ENCODE peak calls at places on chromosomes 16 and 17, in six cellular contexts. O is HCT116, G is PC-3, U is pancreas, Z is heart right ventricle, A is A549. W is an unnamed sample.

GRCh38 chr17:8289103-8289397 is 580 bp downstream of the RANGRF start:
- ATAC-seq in O (no peak), G (no peak), U (no peak), Z (no peak), A (no peak), W (no peak)

GRCh38 chr17:38922538-38923291 is 2.7 kb upstream of the LASP1NB start:
- ATAC-seq in O (peak; percentile 55), G (peak; percentile 40), U (peak; percentile 68), Z (peak; percentile 42), A (peak; percentile 63), W (peak; percentile 70)

GRCh38 chr17:39963826-39964225 is 1.0 kb downstream of the GSDMA start:
- ATAC-seq in O (no peak), G (peak; percentile 33), U (no peak), Z (no peak), A (no peak), W (no peak)

GRCh38 chr16:53949716-53950410 is 245.9 kb downstream of the FTO start:
- ATAC-seq in O (no peak), G (no peak), U (no peak), Z (no peak), A (no peak), W (no peak)

GRCh38 chr16:353404-354285 is 1.1 kb upstream of the AXIN1 start:
- ATAC-seq in O (no peak), G (no peak), U (no peak), Z (no peak), A (peak; percentile 35), W (no peak)

GRCh38 chr16:78122774-78123315 is 23.4 kb downstream of the WWOX start:
- ATAC-seq in O (peak; percentile 76), G (peak; percentile 86), U (peak; percentile 93), Z (peak; percentile 72), A (peak; percentile 81), W (peak; percentile 62)

GRCh38 chr16:85004587-85005205 is 6.6 kb downstream of the ZDHHC7 start:
- ATAC-seq in O (peak; percentile 63), G (peak; percentile 77), U (peak; percentile 34), Z (peak; percentile 58), A (peak; percentile 78), W (peak; percentile 64)

GRCh38 chr16:66287416-66287815 is 79.1 kb upstream of the CDH5 start:
- ATAC-seq in O (no peak), G (no peak), U (no peak), Z (no peak), A (no peak), W (no peak)

GRCh38 chr16:30131869-30132475 is 9.0 kb upstream of the MAPK3 start:
- ATAC-seq in O (no peak), G (no peak), U (no peak), Z (no peak), A (no peak), W (no peak)

GRCh38 chr17:50511058-50511457 is 2.8 kb downstream of the MYCBPAP start:
- ATAC-seq in O (peak; percentile 25), G (no peak), U (peak; percentile 19), Z (no peak), A (no peak), W (no peak)

GRCh38 chr17:38674749-38675615 is at the start of gene EPOP:
- ATAC-seq in O (peak; percentile 84), G (peak; percentile 90), U (peak; percentile 91), Z (peak; percentile 90), A (peak; percentile 81), W (peak; percentile 92)

GRCh38 chr16:11587643-11588247 is 1.0 kb upstream of the LITAF start:
- ATAC-seq in O (no peak), G (no peak), U (no peak), Z (no peak), A (no peak), W (no peak)

GRCh38 chr17:18190629-18191028 is 7.0 kb downstream of the ALKBH5 start:
- ATAC-seq in O (no peak), G (no peak), U (no peak), Z (no peak), A (no peak), W (no peak)

GRCh38 chr16:50326835-50327465 is 41.8 kb downstream of the BRD7 start:
- ATAC-seq in O (peak; percentile 81), G (peak; percentile 68), U (peak; percentile 67), Z (peak; percentile 55), A (peak; percentile 75), W (peak; percentile 72)

GRCh38 chr17:69560987-69561441 is 146.5 kb downstream of the MAP2K6 start:
- ATAC-seq in O (no peak), G (peak; percentile 76), U (no peak), Z (peak; percentile 35), A (no peak), W (peak; percentile 63)

GRCh38 chr17:17421346-17422216 is 55.2 kb upstream of the MED9 start:
- ATAC-seq in O (no peak), G (no peak), U (no peak), Z (no peak), A (no peak), W (no peak)

GRCh38 chr16:73064227-73064995 is 16.5 kb upstream of the ZFHX3 start:
- ATAC-seq in O (no peak), G (no peak), U (no peak), Z (peak; percentile 15), A (peak; percentile 22), W (peak; percentile 16)

GRCh38 chr16:4979736-4980660 is 21.9 kb downstream of the SEC14L5 start:
- ATAC-seq in O (no peak), G (no peak), U (no peak), Z (no peak), A (no peak), W (no peak)

GRCh38 chr16:88306860-88307545 is 75.8 kb upstream of the ZNF469 start:
- ATAC-seq in O (no peak), G (no peak), U (peak; percentile 51), Z (no peak), A (no peak), W (no peak)

GRCh38 chr16:9549487-9549886 is 458.0 kb downstream of the HAPSTR1 start:
- ATAC-seq in O (no peak), G (no peak), U (no peak), Z (no peak), A (no peak), W (no peak)

DNA sequence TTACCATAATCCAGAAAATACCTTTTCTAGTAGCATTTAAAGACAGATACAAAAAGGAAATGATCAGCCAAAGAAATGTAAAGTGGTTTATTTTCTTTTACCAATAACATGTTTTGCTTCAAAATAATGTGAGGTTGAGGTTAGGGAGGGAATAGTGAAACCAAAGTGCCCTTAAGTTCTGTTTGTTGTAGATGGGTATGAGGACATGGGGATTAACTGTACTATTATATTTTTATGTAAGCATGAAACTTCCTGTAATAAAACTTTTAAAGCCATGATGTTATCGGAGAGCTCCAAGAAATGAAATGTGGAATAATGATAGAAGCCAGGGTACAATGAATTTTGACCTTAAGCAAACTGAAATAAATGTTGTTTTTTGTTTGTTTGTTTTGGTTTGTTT is 9.9 kb downstream of the C16orf46 start:
- ATAC-seq in O (no peak), G (no peak), U (no peak), Z (no peak), A (no peak), W (no peak)
- H3K27ac ChIP-seq in O (no peak overlapping the region), G (no peak overlapping the region), U (no peak overlapping the region), Z (no peak overlapping the region), A (no peak overlapping the region), W (no peak overlapping the region)

DNA sequence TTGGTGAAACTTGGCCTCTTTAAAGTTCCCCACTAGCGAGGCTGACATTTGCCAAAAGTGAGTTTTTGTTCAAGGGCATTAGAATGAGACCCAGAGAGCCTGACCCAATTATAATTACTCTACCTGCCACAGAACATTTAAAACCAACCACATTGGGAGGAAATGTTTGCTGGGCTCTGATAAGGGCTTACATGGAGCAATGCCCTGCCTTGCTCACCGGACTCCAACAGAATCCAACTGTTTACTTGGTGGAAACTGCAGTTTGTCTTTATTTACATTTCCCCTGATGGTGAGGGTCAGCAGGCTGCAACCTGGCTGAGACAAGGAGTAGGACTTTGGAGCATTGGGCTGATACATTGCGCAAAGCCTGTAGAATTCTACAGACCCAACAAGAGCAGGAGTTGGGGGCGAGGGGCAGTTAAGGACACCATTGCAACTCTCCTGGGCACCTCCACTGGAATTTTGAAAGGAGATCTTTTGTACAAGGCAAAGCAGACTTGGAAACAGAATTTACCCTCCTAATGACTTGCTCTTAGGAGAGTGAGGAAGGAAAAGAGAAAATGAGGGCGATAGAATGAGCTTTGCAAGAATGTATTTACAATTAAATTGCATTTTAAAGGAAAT is 368.6 kb downstream of the SHISA9 start:
- ATAC-seq in O (no peak), G (no peak), U (no peak), Z (no peak), A (no peak), W (no peak)
- H3K27ac ChIP-seq in O (no peak overlapping the region), G (no peak overlapping the region), U (no peak overlapping the region), Z (no peak overlapping the region), A (no peak overlapping the region), W (no peak overlapping the region)

DNA sequence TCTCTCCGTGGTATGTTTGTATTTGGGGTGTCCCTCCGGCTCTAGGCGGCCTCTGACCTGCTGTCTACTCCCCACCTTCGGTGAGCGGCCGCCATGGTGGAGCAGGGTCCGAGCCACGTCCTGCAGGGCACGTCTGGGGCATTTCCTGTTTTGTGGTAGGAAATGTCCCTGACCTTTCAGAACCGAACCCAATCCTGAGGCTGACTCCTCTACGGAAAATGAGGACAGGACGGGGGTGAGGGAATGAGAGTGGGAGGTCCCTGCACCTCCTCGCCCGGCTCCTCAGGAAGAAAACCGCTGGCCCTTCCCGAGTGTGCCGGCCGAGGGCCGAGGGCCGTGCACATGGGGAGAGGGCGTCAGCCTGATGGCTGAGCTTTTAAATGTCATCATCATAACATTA is 45.8 kb downstream of the WDR45B start:
- ATAC-seq in O (no peak), G (no peak), U (no peak), Z (no peak), A (no peak), W (no peak)
- H3K27ac ChIP-seq in O (no peak overlapping the region), G (no peak overlapping the region), U (no peak overlapping the region), Z (peak overlapping the region; percentile 52), A (no peak overlapping the region), W (no peak overlapping the region)

GRCh38 chr17:75525806-75526554 is 483 bp downstream of the LLGL2 start:
- ATAC-seq in O (peak; percentile 43), G (peak; percentile 19), U (peak; percentile 11), Z (no peak), A (peak; percentile 51), W (peak; percentile 3)
- H3K27ac ChIP-seq in O (peak overlapping the region; percentile 83), G (no peak overlapping the region), U (peak overlapping the region; percentile 88), Z (peak overlapping the region; percentile 67), A (peak overlapping the region; percentile 88), W (peak overlapping the region; percentile 70)

GRCh38 chr17:4850236-4850635 is 17.1 kb downstream of the MINK1 start:
- ATAC-seq in O (peak; percentile 55), G (peak; percentile 58), U (no peak), Z (no peak), A (no peak), W (no peak)
- H3K27ac ChIP-seq in O (no peak overlapping the region), G (peak overlapping the region; percentile 100), U (no peak overlapping the region), Z (no peak overlapping the region), A (peak overlapping the region; percentile 78), W (no peak overlapping the region)